ENCODE peak calls at places on chromosomes 6 and 20, in ten cellular contexts. F, V, X, R, M, H, D, C, K and L are unnamed samples. For H3K27me3 and H3K9me3, the result is how much of the 10 kb centered on the place peaks cover.

GRCh38 chr6:158905277-158905676 is 86.1 kb upstream of the EZR start:
- DNase-seq in F (no peak), D (no peak), H (no peak), K (no peak), R (no peak), C (no peak), X (peak), M (no peak), V (no peak), L (no peak)

GRCh38 chr6:119256978-119257462 is 92.5 kb downstream of the MAN1A1 start:
- DNase-seq in H (no peak), F (no peak), V (no peak), X (no peak), C (no peak), R (no peak), D (no peak), M (no peak), K (no peak), L (no peak)

GRCh38 chr6:43276180-43277082 is 21.6 kb upstream of the SLC22A7 start:
- DNase-seq in D (no peak), H (no peak), K (no peak), X (peak), F (no peak), C (peak), R (no peak), M (peak), V (no peak), L (no peak)

GRCh38 chr6:41676406-41676805 is 38.1 kb downstream of the MDFI start:
- DNase-seq in K (no peak), M (no peak), X (no peak), D (no peak), R (no peak), H (no peak), V (no peak), F (no peak), C (no peak), L (no peak)

GRCh38 chr6:161246725-161247124 is 27.1 kb downstream of the AGPAT4 start:
- DNase-seq in F (no peak), R (no peak), K (no peak), D (no peak), X (no peak), C (no peak), V (peak), M (no peak), H (peak), L (no peak)

GRCh38 chr6:157068691-157069228 is 254.6 kb downstream of the TMEM242 start:
- DNase-seq in D (no peak), H (no peak), M (no peak), X (no peak), C (no peak), V (no peak), R (no peak), K (no peak), F (no peak), L (no peak)

GRCh38 chr6:8321671-8322404 is 113.5 kb downstream of the SLC35B3 start:
- DNase-seq in R (no peak), X (no peak), D (no peak), H (no peak), F (no peak), C (peak), V (no peak), K (no peak), M (no peak), L (peak)

GRCh38 chr6:15218401-15218800 is 27.5 kb upstream of the JARID2 start:
- DNase-seq in H (no peak), X (no peak), V (no peak), D (no peak), K (no peak), M (no peak), C (no peak), R (no peak), F (no peak), L (no peak)

GRCh38 chr6:34246563-34247391 is 2.0 kb downstream of the SMIM29 start:
- DNase-seq in D (no peak), V (no peak), X (no peak), R (no peak), K (peak), C (peak), H (peak), F (no peak), M (peak), L (peak)

GRCh38 chr6:144621332-144621731 is 336.2 kb downstream of the UTRN start:
- DNase-seq in C (no peak), M (no peak), H (no peak), R (no peak), K (no peak), D (no peak), X (no peak), F (no peak), V (no peak), L (no peak)

GRCh38 chr20:48995599-48995998 is 50.5 kb upstream of the CSE1L start:
- DNase-seq in H (no peak), R (no peak), K (no peak), F (no peak), V (no peak), M (no peak), X (no peak), D (no peak), C (no peak), L (no peak)

GRCh38 chr6:15894973-15895858 is 232.4 kb upstream of the DTNBP1 start:
- DNase-seq in X (no peak), R (no peak), K (no peak), D (no peak), C (no peak), M (no peak), H (no peak), V (no peak), F (no peak), L (no peak)

GRCh38 chr20:50304501-50304856 is 113.8 kb downstream of the CEBPB start:
- DNase-seq in X (peak), M (no peak), F (no peak), K (peak), R (no peak), C (peak), H (peak), V (no peak), D (no peak), L (no peak)

GRCh38 chr6:88368071-88368787 is 202.1 kb upstream of the CNR1 start:
- DNase-seq in K (no peak), V (no peak), C (no peak), R (no peak), M (no peak), D (no peak), X (peak), F (no peak), H (no peak), L (no peak)

GRCh38 chr6:123529843-123530242 is 106.9 kb downstream of the TRDN start:
- DNase-seq in C (no peak), H (no peak), F (no peak), X (no peak), D (no peak), R (no peak), M (no peak), V (no peak), K (no peak), L (no peak)

GRCh38 chr6:89375427-89375868 is 22.9 kb upstream of the UBE2J1 start:
- DNase-seq in R (peak), H (peak), D (peak), C (peak), F (no peak), M (peak), X (no peak), K (no peak), V (no peak), L (no peak)

GRCh38 chr6:29975561-29975907 is 33.2 kb downstream of the HLA-A start:
- DNase-seq in F (no peak), K (no peak), M (peak), D (no peak), H (no peak), X (no peak), C (no peak), R (no peak), V (no peak), L (no peak)

GRCh38 chr6:34912715-34913464 is 23.8 kb downstream of the ANKS1A start:
- DNase-seq in V (peak), C (no peak), D (no peak), F (no peak), M (no peak), K (no peak), X (peak), R (no peak), H (no peak), L (no peak)

GRCh38 chr6:143097224-143097795 is 36.6 kb downstream of the AIG1 start:
- DNase-seq in F (no peak), R (no peak), M (no peak), D (no peak), K (no peak), V (no peak), C (no peak), H (no peak), X (no peak), L (no peak)

GRCh38 chr6:119848706-119849105 is 499.1 kb upstream of the MAN1A1 start:
- DNase-seq in K (no peak), F (no peak), D (no peak), X (no peak), H (no peak), V (no peak), M (no peak), R (no peak), C (no peak), L (no peak)

GRCh38 chr20:19924255-19924654 is 92.9 kb upstream of the NAA20 start:
- DNase-seq in K (no peak), F (no peak), X (no peak), C (peak), V (no peak), D (no peak), R (no peak), H (no peak), M (no peak), L (no peak)

GRCh38 chr6:34031567-34032383 is 114.1 kb downstream of the GRM4 start:
- DNase-seq in R (no peak), M (no peak), K (no peak), H (no peak), V (no peak), X (no peak), D (no peak), C (no peak), F (no peak), L (no peak)

GRCh38 chr6:120671519-120671918 is 662.8 kb downstream of the TBC1D32 start:
- DNase-seq in H (no peak), C (no peak), M (peak), D (no peak), F (no peak), X (no peak), V (no peak), R (no peak), K (no peak), L (no peak)

GRCh38 chr6:158475344-158476302 is 84.3 kb upstream of the TMEM181 start:
- DNase-seq in M (peak), D (peak), H (no peak), X (peak), V (no peak), R (no peak), F (no peak), K (no peak), C (peak), L (peak)

GRCh38 chr6:22954749-22955385 is 385.5 kb downstream of the HDGFL1 start:
- DNase-seq in C (no peak), D (no peak), M (no peak), F (no peak), X (peak), V (no peak), R (no peak), H (no peak), K (no peak), L (no peak)

GRCh38 chr6:41947581-41948220 is 6.1 kb upstream of the CCND3 start:
- DNase-seq in V (no peak), F (no peak), R (no peak), D (no peak), X (no peak), H (no peak), C (no peak), M (no peak), K (no peak), L (no peak)

GRCh38 chr6:55395836-55396235 is 68.6 kb downstream of the GFRAL start:
- DNase-seq in H (peak), R (no peak), V (no peak), F (no peak), D (no peak), X (peak), K (no peak), M (no peak), C (no peak), L (no peak)

GRCh38 chr6:156021746-156022396 is 566.2 kb upstream of the NOX3 start:
- DNase-seq in F (no peak), K (no peak), H (no peak), R (no peak), D (no peak), X (peak), V (no peak), C (no peak), M (no peak), L (no peak)

GRCh38 chr6:121666809-121667208 is 231.4 kb downstream of the GJA1 start:
- DNase-seq in F (no peak), R (no peak), D (no peak), M (no peak), X (peak), H (no peak), K (no peak), V (peak), C (peak), L (peak)

GRCh38 chr6:3455121-3455489 is 1.7 kb downstream of the SLC22A23 start:
- DNase-seq in C (peak), R (no peak), V (no peak), H (no peak), X (no peak), M (no peak), D (peak), K (no peak), F (no peak), L (no peak)

GRCh38 chr20:16415079-16415478 is 158.2 kb downstream of the KIF16B start:
- DNase-seq in M (no peak), D (no peak), H (no peak), V (no peak), C (no peak), K (no peak), R (no peak), F (no peak), X (peak), L (no peak)

GRCh38 chr20:58271596-58272460 is 37.7 kb upstream of the RAB22A start:
- DNase-seq in K (no peak), C (no peak), D (no peak), V (peak), H (peak), F (no peak), R (no peak), X (peak), M (no peak), L (peak)

GRCh38 chr6:61193771-61194170 is 1092.3 kb downstream of the KHDRBS2 start:
- DNase-seq in H (no peak), C (no peak), F (no peak), D (no peak), K (no peak), M (no peak), X (no peak), V (no peak), R (no peak), L (no peak)

GRCh38 chr6:431986-432385 is 40.4 kb downstream of the IRF4 start:
- DNase-seq in F (no peak), M (no peak), K (no peak), H (no peak), X (peak), D (no peak), V (no peak), R (no peak), C (no peak), L (peak)

GRCh38 chr6:158717341-158718328 is 67.8 kb downstream of the SYTL3 start:
- DNase-seq in C (no peak), F (no peak), R (no peak), H (no peak), M (no peak), D (no peak), X (no peak), V (no peak), K (peak), L (no peak)

GRCh38 chr6:15937582-15937981 is 191.3 kb upstream of the MYLIP start:
- DNase-seq in H (no peak), K (no peak), D (no peak), F (no peak), R (no peak), C (no peak), V (no peak), X (no peak), M (no peak), L (no peak)

DNA sequence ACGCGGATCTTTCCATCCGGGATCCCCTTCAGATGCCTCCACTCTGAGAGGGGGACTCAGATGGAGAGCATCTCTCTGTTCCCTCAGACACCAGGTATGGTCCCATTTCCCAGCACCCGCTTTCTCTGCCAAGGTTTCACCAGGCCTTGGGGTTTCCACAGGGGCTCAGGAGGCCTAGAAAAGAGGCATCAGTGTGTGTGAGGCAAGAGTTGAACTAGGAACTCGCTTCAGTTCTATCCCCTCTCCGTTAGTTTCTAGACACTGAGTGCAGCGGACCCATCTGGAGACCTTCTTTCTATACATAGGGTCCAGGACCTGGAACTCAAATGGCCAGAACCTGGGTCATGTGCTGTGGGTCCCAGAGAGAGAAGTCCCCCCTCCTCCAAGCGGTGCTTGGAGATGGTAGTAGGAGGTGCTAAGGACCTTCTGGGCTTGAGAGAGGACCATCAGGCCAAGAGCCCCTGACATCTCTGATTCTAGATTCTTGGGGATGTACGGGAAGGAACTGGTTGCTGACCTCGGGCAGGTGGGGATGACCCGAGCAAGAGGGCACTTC is 2.1 kb downstream of the SLC12A5 start:
- DNase-seq in X (no peak), H (peak), C (no peak), M (no peak), F (no peak), R (no peak), K (no peak), D (no peak), V (no peak), L (no peak)
- H3K27me3 ChIP-seq in X (under half), H (under half), C (half or more), M (half or more), F (half or more), R (under half), K (half or more), D (half or more), V (half or more), L (half or more)

GRCh38 chr6:9437836-9438235 is 977.0 kb downstream of the TFAP2A start:
- DNase-seq in V (no peak), D (no peak), F (no peak), M (no peak), R (no peak), H (no peak), X (peak), C (no peak), K (no peak), L (no peak)
- H3K9me3 ChIP-seq in V (under half), D (under half), F (under half), M (under half), R (under half), H (under half), X (under half), C (under half), K (under half), L (under half)

DNA sequence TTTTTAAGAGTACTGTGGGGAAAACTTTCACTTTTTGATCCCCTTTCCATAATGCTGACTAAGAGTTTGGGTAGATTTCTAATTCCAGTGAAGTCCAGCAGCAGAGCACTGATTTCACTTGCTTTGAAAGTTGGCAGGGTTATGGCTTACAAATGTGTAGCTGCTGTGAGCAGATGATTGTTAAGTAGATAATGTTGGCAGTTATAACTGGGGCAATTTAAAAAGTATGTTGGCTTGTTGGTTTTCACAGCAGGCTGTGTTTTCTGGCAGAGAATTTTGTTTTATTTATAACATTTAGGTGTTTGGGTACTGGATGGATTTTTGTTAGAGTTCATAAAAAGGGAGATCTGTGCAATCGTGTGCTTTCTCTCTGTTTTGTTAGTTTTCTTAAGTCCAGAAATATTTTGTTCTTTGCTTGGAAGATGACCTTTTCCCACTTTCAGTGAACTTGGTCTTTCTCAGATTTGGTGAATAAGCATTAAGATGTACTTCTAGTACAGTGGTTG is 31.4 kb downstream of the AFDN start:
- DNase-seq in K (no peak), R (no peak), H (peak), M (no peak), C (no peak), V (no peak), F (no peak), X (peak), D (no peak), L (peak)
- H3K27ac ChIP-seq in K (peak), R (no peak), H (peak), M (no peak), C (peak), V (no peak), F (peak), X (no peak), D (peak), L (peak)

GRCh38 chr20:63501818-63502670 is 3.2 kb upstream of the EEF1A2 start:
- DNase-seq in M (peak), R (no peak), K (peak), F (no peak), X (no peak), H (peak), D (no peak), V (no peak), C (no peak), L (peak)
- H3K27me3 ChIP-seq in M (half or more), R (under half), K (half or more), F (half or more), X (under half), H (under half), D (half or more), V (half or more), C (under half), L (under half)

DNA sequence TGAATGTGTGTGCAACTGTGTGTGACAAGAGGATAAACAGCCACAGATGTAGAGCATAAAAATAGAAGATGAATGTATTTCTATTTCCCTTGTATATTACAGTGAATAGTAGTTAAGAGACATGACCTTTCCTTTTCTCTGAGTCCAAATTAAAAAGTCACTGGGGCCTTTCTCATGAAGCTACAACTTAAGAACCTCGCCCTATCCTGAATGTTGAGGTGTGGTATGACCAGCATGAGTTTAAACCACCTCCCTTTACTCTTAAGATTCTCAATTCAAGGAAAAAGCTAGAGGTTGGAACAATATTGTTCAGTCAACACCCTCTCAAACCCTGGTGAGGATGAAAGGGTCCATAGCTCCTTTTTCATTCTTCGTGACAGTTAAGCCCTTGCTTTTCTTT is 290.2 kb downstream of the HAO1 start:
- DNase-seq in F (no peak), H (no peak), D (no peak), X (no peak), K (no peak), C (no peak), R (no peak), V (no peak), M (no peak), L (no peak)
- H3K9me3 ChIP-seq in F (under half), H (under half), D (under half), X (under half), K (under half), C (under half), R (under half), V (under half), M (under half), L (under half)

GRCh38 chr6:78492351-78493010 is 374.9 kb upstream of the IRAK1BP1 start:
- DNase-seq in R (no peak), X (no peak), C (no peak), D (no peak), K (no peak), M (no peak), F (no peak), V (no peak), H (no peak), L (no peak)
- H3K27ac ChIP-seq in R (no peak), X (no peak), C (no peak), D (no peak), K (no peak), M (no peak), F (no peak), V (no peak), H (no peak), L (no peak)

GRCh38 chr6:90598192-90598951 is 11.5 kb upstream of the MAP3K7 start:
- DNase-seq in M (no peak), R (no peak), C (no peak), K (no peak), X (no peak), D (no peak), H (no peak), V (no peak), F (no peak), L (no peak)
- H3K27me3 ChIP-seq in M (under half), R (under half), C (under half), K (under half), X (under half), D (half or more), H (under half), V (under half), F (under half), L (under half)